ENCODE peak calls at places on chromosomes 2 and 18, in seven cellular contexts. E, X, N, Z, P, M and K are unnamed samples.

GRCh38 chr2:54503192-54503591 is 47.1 kb downstream of the SPTBN1 start:
- DNase-seq in E (peak; percentile 72), X (no peak), N (no peak), Z (no peak), P (peak; percentile 32), M (no peak), K (peak; percentile 75)

GRCh38 chr2:8774371-8774770 is 63.0 kb downstream of the KIDINS220 start:
- DNase-seq in E (no peak), X (no peak), N (no peak), Z (no peak), P (no peak), M (no peak), K (no peak)

GRCh38 chr2:179805001-179805400 is 56.4 kb downstream of the ZNF385B start:
- DNase-seq in E (no peak), X (no peak), N (no peak), Z (no peak), P (no peak), M (no peak), K (no peak)

GRCh38 chr2:175147196-175147595 is 20.8 kb downstream of the ATF2 start:
- DNase-seq in E (no peak), X (no peak), N (no peak), Z (no peak), P (no peak), M (no peak), K (no peak)

GRCh38 chr2:232502513-232502900 is 14.9 kb upstream of the ECEL1 start:
- DNase-seq in E (no peak), X (no peak), N (peak; percentile 64), Z (no peak), P (no peak), M (no peak), K (no peak)

GRCh38 chr18:10912790-10913560 is 236.4 kb downstream of the PIEZO2 start:
- DNase-seq in E (no peak), X (no peak), N (no peak), Z (no peak), P (peak; percentile 40), M (no peak), K (no peak)

GRCh38 chr2:211396815-211397214 is 840.4 kb downstream of the CPS1 start:
- DNase-seq in E (no peak), X (no peak), N (peak; percentile 50), Z (no peak), P (peak; percentile 8), M (no peak), K (peak; percentile 7)

GRCh38 chr2:37795938-37796337 is 124.5 kb upstream of the CDC42EP3 start:
- DNase-seq in E (no peak), X (no peak), N (no peak), Z (no peak), P (no peak), M (no peak), K (no peak)

GRCh38 chr2:23397483-23397882 is 12.5 kb downstream of the KLHL29 start:
- DNase-seq in E (no peak), X (no peak), N (peak; percentile 30), Z (no peak), P (no peak), M (no peak), K (no peak)

GRCh38 chr2:239389414-239390329 is 11.1 kb downstream of the HDAC4 start:
- DNase-seq in E (no peak), X (peak; percentile 43), N (no peak), Z (no peak), P (no peak), M (peak; percentile 41), K (no peak)

GRCh38 chr2:60708630-60709320 is 47.3 kb upstream of the PAPOLG start:
- DNase-seq in E (no peak), X (no peak), N (peak; percentile 25), Z (no peak), P (no peak), M (no peak), K (no peak)

GRCh38 chr2:212520340-212520739 is 18.3 kb downstream of the ERBB4 start:
- DNase-seq in E (no peak), X (no peak), N (no peak), Z (no peak), P (no peak), M (no peak), K (no peak)

GRCh38 chr2:1704606-1705556 is 39.4 kb downstream of the PXDN start:
- DNase-seq in E (no peak), X (no peak), N (no peak), Z (no peak), P (peak; percentile 32), M (no peak), K (no peak)

GRCh38 chr2:10514743-10515142 is 66.6 kb upstream of the ODC1 start:
- DNase-seq in E (no peak), X (no peak), N (no peak), Z (no peak), P (no peak), M (no peak), K (no peak)

GRCh38 chr2:160220545-160221009 is 20.5 kb upstream of the ITGB6 start:
- DNase-seq in E (no peak), X (no peak), N (no peak), Z (peak; percentile 40), P (no peak), M (no peak), K (no peak)

GRCh38 chr2:217407466-217407865 is 547.6 kb upstream of the TNP1 start:
- DNase-seq in E (no peak), X (no peak), N (no peak), Z (no peak), P (no peak), M (no peak), K (no peak)

GRCh38 chr2:59184281-59185020 is 943.3 kb upstream of the FANCL start:
- DNase-seq in E (no peak), X (no peak), N (no peak), Z (no peak), P (peak; percentile 31), M (no peak), K (no peak)

GRCh38 chr2:241330616-241330981 is 14.9 kb downstream of the SEPTIN2 start:
- DNase-seq in E (no peak), X (no peak), N (no peak), Z (no peak), P (no peak), M (no peak), K (no peak)

GRCh38 chr2:69298862-69299261 is 88.2 kb downstream of the GFPT1 start:
- DNase-seq in E (no peak), X (no peak), N (no peak), Z (no peak), P (peak; percentile 38), M (no peak), K (no peak)

GRCh38 chr18:56661414-56662101 is 10.4 kb downstream of the WDR7 start:
- DNase-seq in E (no peak), X (no peak), N (no peak), Z (no peak), P (no peak), M (no peak), K (no peak)

GRCh38 chr2:120383631-120384477 is 37.9 kb downstream of the INHBB start:
- DNase-seq in E (no peak), X (peak; percentile 45), N (no peak), Z (peak; percentile 17), P (no peak), M (peak; percentile 37), K (no peak)

GRCh38 chr2:161915121-161915520 is 158.9 kb downstream of the DPP4 start:
- DNase-seq in E (no peak), X (no peak), N (no peak), Z (no peak), P (no peak), M (no peak), K (no peak)

GRCh38 chr2:42167458-42167857 is 1.7 kb upstream of the EML4 start:
- DNase-seq in E (no peak), X (no peak), N (no peak), Z (no peak), P (no peak), M (no peak), K (no peak)

GRCh38 chr2:12168354-12169059 is 422.1 kb downstream of the LPIN1 start:
- DNase-seq in E (peak; percentile 62), X (no peak), N (no peak), Z (no peak), P (no peak), M (no peak), K (no peak)
- H3K27ac ChIP-seq in E (peak overlapping the region; percentile 69), X (peak overlapping the region; percentile 57), N (no peak overlapping the region), Z (peak overlapping the region; percentile 62), P (peak overlapping the region; percentile 54), M (peak overlapping the region; percentile 40), K (no peak overlapping the region)

DNA sequence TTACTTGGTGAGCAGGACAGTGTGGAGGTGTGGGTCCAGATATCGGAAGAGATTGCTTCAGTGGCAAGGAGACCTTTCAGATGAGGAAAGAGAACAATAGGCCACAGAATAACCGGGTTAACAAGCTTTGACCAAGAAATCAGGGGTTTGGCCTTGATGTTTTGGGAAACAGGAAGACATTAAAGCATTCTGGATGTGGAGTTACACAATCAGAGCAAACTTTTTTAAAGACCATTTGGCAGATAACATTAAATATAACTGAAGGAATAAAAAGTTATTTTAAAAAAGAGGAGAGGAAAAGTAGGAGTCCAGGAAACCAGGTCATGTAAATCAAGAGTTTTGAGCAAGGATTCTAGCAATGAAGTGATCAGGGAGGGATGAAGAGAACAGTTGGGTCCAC is 35.7 kb downstream of the TNFRSF11A start:
- DNase-seq in E (no peak), X (no peak), N (no peak), Z (no peak), P (no peak), M (no peak), K (no peak)
- H3K4me3 ChIP-seq in E (no peak overlapping the region), X (no peak overlapping the region), N (no peak overlapping the region), Z (no peak overlapping the region), P (no peak overlapping the region), M (no peak overlapping the region), K (no peak overlapping the region)

GRCh38 chr2:214412679-214413078 is 1.8 kb downstream of the VWC2L start:
- DNase-seq in E (no peak), X (no peak), N (no peak), Z (no peak), P (no peak), M (no peak), K (no peak)

GRCh38 chr2:214410128-214410775 is 602 bp upstream of the VWC2L start:
- DNase-seq in E (no peak), X (no peak), N (no peak), Z (no peak), P (no peak), M (no peak), K (no peak)

DNA sequence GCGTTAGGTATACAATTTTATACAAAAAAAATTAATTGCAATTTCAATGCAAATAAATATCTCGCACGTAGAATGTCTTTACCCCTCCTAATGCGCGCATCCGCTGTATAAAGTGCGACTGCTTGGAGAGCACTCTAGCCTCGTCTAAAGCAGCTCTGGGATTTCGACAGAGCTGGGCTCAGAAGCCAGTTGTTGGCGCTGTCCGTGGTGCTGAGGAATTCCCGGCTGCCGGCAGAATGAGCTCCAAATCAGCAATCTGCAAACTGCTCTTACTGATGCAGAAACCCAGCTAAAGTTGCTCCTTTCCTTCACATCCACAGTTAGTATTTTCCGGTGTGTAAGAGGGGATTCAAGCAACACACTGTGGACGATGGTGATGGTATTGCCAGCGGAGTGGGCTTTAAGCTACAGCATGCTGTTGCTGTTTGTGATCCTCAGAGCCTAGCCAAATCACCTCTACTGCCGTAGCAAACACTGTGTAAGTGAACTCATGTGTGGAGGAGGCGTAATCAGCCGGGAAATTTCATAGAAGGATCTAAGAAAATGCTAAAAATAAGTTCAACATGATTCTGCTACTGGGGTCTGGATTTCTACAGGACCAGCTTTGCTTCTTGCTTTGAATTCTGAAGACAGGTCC is at the start of gene VWC2L:
- DNase-seq in E (peak; percentile 94), X (peak; percentile 77), N (peak; percentile 63), Z (peak; percentile 75), P (peak; percentile 91), M (no peak), K (peak; percentile 24)
- TF ChIP-seq CTCF in E (no peak), X (no peak), N (no peak), Z (no peak), P (no peak), M (no peak), K (no peak)

GRCh38 chr18:31487251-31488015 is 10.5 kb upstream of the DSG2 start:
- DNase-seq in E (no peak), X (peak; percentile 9), N (no peak), Z (no peak), P (peak; percentile 70), M (no peak), K (no peak)
- H3K27ac ChIP-seq in E (no peak overlapping the region), X (no peak overlapping the region), N (no peak overlapping the region), Z (no peak overlapping the region), P (peak overlapping the region; percentile 84), M (no peak overlapping the region), K (no peak overlapping the region)